ENCODE peak calls at places on chromosome 21, in nine cellular contexts. I, S, N, P, U, R, Q, Z and W are unnamed samples.
A peak's percentile ranks its signal among the peaks of the same experiment; 100 is the strongest.

GRCh38 chr21:19353271-19353670 is 949.7 kb upstream of the TMPRSS15 start:
- DNase-seq in I (no peak), S (no peak), N (no peak), P (peak; percentile 86), U (no peak), R (no peak), Q (no peak), Z (no peak), W (no peak)

GRCh38 chr21:38807481-38807880 is 1.8 kb downstream of the ETS2 start:
- DNase-seq in I (peak; percentile 44), S (no peak), N (no peak), P (no peak), U (no peak), R (no peak), Q (no peak), Z (peak; percentile 29), W (peak; percentile 36)

GRCh38 chr21:18549214-18549905 is 145.8 kb upstream of the TMPRSS15 start:
- DNase-seq in I (peak; percentile 60), S (no peak), N (no peak), P (no peak), U (no peak), R (no peak), Q (no peak), Z (no peak), W (no peak)

GRCh38 chr21:42616366-42617340 is 36.8 kb upstream of the PDE9A start:
- DNase-seq in I (no peak), S (no peak), N (no peak), P (no peak), U (no peak), R (no peak), Q (no peak), Z (no peak), W (no peak)

GRCh38 chr21:16194851-16195251 is 465.1 kb downstream of the USP25 start:
- DNase-seq in I (peak; percentile 64), S (no peak), N (no peak), P (no peak), U (no peak), R (peak; percentile 57), Q (no peak), Z (peak; percentile 53), W (no peak)

GRCh38 chr21:37237764-37238163 is 29.4 kb downstream of the VPS26C start:
- DNase-seq in I (no peak), S (no peak), N (no peak), P (no peak), U (no peak), R (peak; percentile 36), Q (no peak), Z (no peak), W (no peak)

GRCh38 chr21:14752006-14752909 is 206.1 kb upstream of the SAMSN1 start:
- DNase-seq in I (no peak), S (no peak), N (no peak), P (peak; percentile 86), U (no peak), R (no peak), Q (no peak), Z (no peak), W (no peak)

GRCh38 chr21:37231247-37231645 is 35.9 kb downstream of the VPS26C start:
- DNase-seq in I (no peak), S (no peak), N (no peak), P (no peak), U (no peak), R (no peak), Q (no peak), Z (no peak), W (no peak)

GRCh38 chr21:31283025-31283424 is 61.0 kb downstream of the TIAM1 start:
- DNase-seq in I (no peak), S (no peak), N (no peak), P (no peak), U (no peak), R (no peak), Q (no peak), Z (no peak), W (no peak)

GRCh38 chr21:25409992-25410391 is 197.3 kb downstream of the MRPL39 start:
- DNase-seq in I (no peak), S (no peak), N (no peak), P (peak; percentile 74), U (no peak), R (no peak), Q (no peak), Z (no peak), W (no peak)

GRCh38 chr21:42405064-42406059 is 1.7 kb downstream of the UBASH3A start:
- DNase-seq in I (no peak), S (no peak), N (no peak), P (no peak), U (no peak), R (no peak), Q (no peak), Z (no peak), W (no peak)

GRCh38 chr21:29647353-29647781 is 292.4 kb downstream of the GRIK1 start:
- DNase-seq in I (peak; percentile 37), S (no peak), N (no peak), P (no peak), U (no peak), R (peak; percentile 88), Q (no peak), Z (no peak), W (no peak)

GRCh38 chr21:26563977-26564503 is 9.0 kb downstream of the CYYR1 start:
- DNase-seq in I (no peak), S (no peak), N (no peak), P (no peak), U (no peak), R (no peak), Q (no peak), Z (no peak), W (no peak)

GRCh38 chr21:45387506-45387905 is 17.5 kb upstream of the COL18A1 start:
- DNase-seq in I (no peak), S (no peak), N (no peak), P (no peak), U (no peak), R (no peak), Q (no peak), Z (no peak), W (no peak)

GRCh38 chr21:36109868-36110267 is 25.0 kb upstream of the CBR3 start:
- DNase-seq in I (no peak), S (no peak), N (no peak), P (no peak), U (no peak), R (no peak), Q (no peak), Z (no peak), W (no peak)

GRCh38 chr21:33893917-33894316 is 21.7 kb downstream of the ATP5PO start:
- DNase-seq in I (no peak), S (no peak), N (no peak), P (peak; percentile 35), U (no peak), R (no peak), Q (no peak), Z (no peak), W (no peak)

GRCh38 chr21:44511219-44511937 is 28.6 kb downstream of the KRTAP10-1 start:
- DNase-seq in I (no peak), S (no peak), N (no peak), P (no peak), U (no peak), R (no peak), Q (no peak), Z (no peak), W (no peak)

GRCh38 chr21:36902793-36903192 is 63.7 kb downstream of the HLCS start:
- DNase-seq in I (peak; percentile 39), S (no peak), N (no peak), P (no peak), U (no peak), R (peak; percentile 12), Q (no peak), Z (peak; percentile 38), W (no peak)

GRCh38 chr21:34726627-34727337 is 58.0 kb downstream of the CLIC6 start:
- DNase-seq in I (no peak), S (no peak), N (no peak), P (no peak), U (no peak), R (peak; percentile 52), Q (no peak), Z (peak; percentile 70), W (no peak)

GRCh38 chr21:37463083-37463780 is 96.7 kb downstream of the DYRK1A start:
- DNase-seq in I (peak; percentile 71), S (no peak), N (peak; percentile 62), P (no peak), U (peak; percentile 67), R (peak; percentile 61), Q (no peak), Z (peak; percentile 68), W (peak; percentile 14)

GRCh38 chr21:45918835-45919467 is 62.6 kb upstream of the COL6A1 start:
- DNase-seq in I (no peak), S (no peak), N (peak; percentile 67), P (no peak), U (no peak), R (no peak), Q (no peak), Z (no peak), W (no peak)

GRCh38 chr21:44764319-44765230 is 37.0 kb downstream of the UBE2G2 start:
- DNase-seq in I (no peak), S (no peak), N (no peak), P (no peak), U (no peak), R (no peak), Q (no peak), Z (no peak), W (peak; percentile 29)

GRCh38 chr21:46046471-46046870 is 51.4 kb upstream of the COL6A2 start:
- DNase-seq in I (no peak), S (no peak), N (no peak), P (no peak), U (no peak), R (no peak), Q (no peak), Z (no peak), W (no peak)